ENCODE peak calls at places on chromosomes 3 and 15, in nine cellular contexts. S, M, C, G, R, V, T, F and H are unnamed samples.

GRCh38 chr3:160707187-160707789 is 30.3 kb downstream of the ARL14 start:
- DNase-seq in G (peak; percentile 8), F (peak; percentile 72), V (no peak), R (peak; percentile 16), S (peak; percentile 50), M (no peak), C (peak; percentile 36), T (peak; percentile 67), H (peak; percentile 23)

GRCh38 chr3:38916706-38917105 is 100.7 kb upstream of the SCN10A start:
- DNase-seq in F (no peak), M (no peak), T (peak; percentile 8), S (peak; percentile 74), C (peak; percentile 84), G (no peak), V (no peak), R (no peak), H (peak; percentile 6)

GRCh38 chr15:71080705-71081104 is 34.6 kb upstream of the THSD4 start:
- DNase-seq in M (no peak), G (no peak), F (no peak), V (no peak), T (peak; percentile 70), S (peak; percentile 80), R (no peak), C (peak; percentile 85), H (peak; percentile 9)

GRCh38 chr3:117540583-117540982 is 831.0 kb downstream of the TUSC7 start:
- DNase-seq in R (no peak), F (no peak), C (no peak), T (peak; percentile 46), V (no peak), M (no peak), S (no peak), G (no peak), H (peak; percentile 14)

GRCh38 chr15:40038654-40039543 is at the start of gene SRP14:
- DNase-seq in C (peak; percentile 89), R (peak; percentile 95), S (peak; percentile 83), F (peak; percentile 90), V (peak; percentile 91), M (peak; percentile 97), T (peak; percentile 86), G (peak; percentile 94), H (peak; percentile 87)

GRCh38 chr3:103672346-103672745 is 1237.5 kb downstream of the ZPLD1 start:
- DNase-seq in F (no peak), T (peak; percentile 8), V (no peak), M (no peak), C (peak; percentile 1), S (no peak), G (no peak), R (no peak), H (no peak)

GRCh38 chr15:78101423-78102105 is 9.2 kb downstream of the SH2D7 start:
- DNase-seq in S (no peak), F (no peak), C (no peak), V (no peak), T (no peak), M (peak; percentile 36), G (no peak), R (no peak), H (no peak)

GRCh38 chr15:89457086-89457485 is 39.3 kb downstream of the RHCG start:
- DNase-seq in F (no peak), C (peak; percentile 46), R (no peak), T (peak; percentile 6), G (peak; percentile 54), V (no peak), M (no peak), S (peak; percentile 28), H (no peak)

GRCh38 chr15:85825719-85826118 is 31.0 kb upstream of the KLHL25 start:
- DNase-seq in G (no peak), C (no peak), V (no peak), M (no peak), S (no peak), T (no peak), F (no peak), R (no peak), H (no peak)

GRCh38 chr15:77905301-77905920 is 172.1 kb downstream of the TBC1D2B start:
- DNase-seq in T (no peak), C (no peak), F (no peak), V (no peak), G (no peak), M (peak; percentile 53), R (no peak), S (no peak), H (no peak)

GRCh38 chr15:26712350-26712749 is 60.5 kb downstream of the GABRB3 start:
- DNase-seq in S (no peak), C (no peak), T (no peak), G (no peak), V (no peak), R (no peak), M (no peak), F (no peak), H (no peak)

GRCh38 chr3:138646527-138646926 is 38.0 kb downstream of the FAIM start:
- DNase-seq in S (no peak), T (no peak), M (no peak), G (no peak), R (no peak), F (no peak), C (no peak), V (no peak), H (no peak)

GRCh38 chr3:146817705-146818104 is 212.6 kb upstream of the PLSCR5 start:
- DNase-seq in T (peak; percentile 19), S (peak; percentile 53), C (no peak), V (no peak), R (no peak), F (peak; percentile 14), G (no peak), M (no peak), H (peak; percentile 43)

GRCh38 chr3:47612178-47612577 is 33.5 kb upstream of the CSPG5 start:
- DNase-seq in R (no peak), C (peak; percentile 11), T (peak; percentile 50), V (no peak), S (peak; percentile 64), G (no peak), F (no peak), M (no peak), H (peak; percentile 80)

GRCh38 chr3:158532099-158532734 is 38.8 kb upstream of the MLF1 start:
- DNase-seq in M (no peak), F (peak; percentile 16), R (peak; percentile 3), C (peak; percentile 24), V (no peak), T (peak; percentile 50), G (peak; percentile 5), S (peak; percentile 50), H (peak; percentile 20)

GRCh38 chr15:31335991-31336942 is 9.6 kb downstream of the KLF13 start:
- DNase-seq in M (peak; percentile 64), G (no peak), R (no peak), C (no peak), F (no peak), S (no peak), V (no peak), T (no peak), H (no peak)

GRCh38 chr3:56522374-56522773 is 34.6 kb upstream of the CCDC66 start:
- DNase-seq in C (no peak), G (no peak), R (peak; percentile 12), F (no peak), V (no peak), S (no peak), M (no peak), T (peak; percentile 4), H (no peak)

GRCh38 chr3:137763594-137763938 is 549 bp upstream of the SOX14 start:
- DNase-seq in C (no peak), G (no peak), M (no peak), F (no peak), S (no peak), T (no peak), V (no peak), R (peak; percentile 32), H (no peak)

GRCh38 chr3:136249593-136250225 is 431 bp upstream of the PCCB start:
- DNase-seq in S (no peak), F (no peak), V (no peak), M (no peak), G (no peak), R (no peak), T (no peak), C (no peak), H (no peak)

GRCh38 chr3:127690823-127691452 is 18.2 kb downstream of the ABTB1 start:
- DNase-seq in T (no peak), F (peak; percentile 21), V (no peak), C (peak; percentile 66), M (no peak), G (no peak), S (peak; percentile 60), R (peak; percentile 41), H (peak; percentile 38)

GRCh38 chr15:78425643-78426042 is 12.4 kb upstream of the IREB2 start:
- DNase-seq in F (no peak), M (no peak), T (no peak), V (no peak), C (no peak), S (no peak), G (no peak), R (no peak), H (no peak)

GRCh38 chr15:41794081-41794480 is 19.8 kb downstream of the MAPKBP1 start:
- DNase-seq in V (no peak), T (no peak), R (no peak), F (no peak), G (no peak), M (no peak), S (peak; percentile 90), C (peak; percentile 82), H (no peak)

GRCh38 chr15:71800835-71801745 is 9.3 kb upstream of the NR2E3 start:
- DNase-seq in C (peak; percentile 54), G (peak; percentile 24), F (peak; percentile 49), T (peak; percentile 87), S (peak; percentile 72), V (no peak), R (peak; percentile 63), M (no peak), H (peak; percentile 90)

GRCh38 chr3:167913218-167913902 is 177.8 kb downstream of the SERPINI1 start:
- DNase-seq in S (no peak), F (no peak), T (peak; percentile 43), V (no peak), C (peak; percentile 12), M (no peak), R (peak; percentile 7), G (no peak), H (no peak)